ENCODE peak calls at places on chromosome 4, in six cellular contexts. One of them, this sample, is unnamed.

GRCh38 chr4:100581337-100581736 is 63.5 kb upstream of the EMCN start:
- DNase-seq in LoVo: peak
- DNase-seq in fibroblast of lung: no peak
- DNase-seq in GM03348: no peak
- DNase-seq in GM04503: no peak
- DNase-seq in ovary: no peak
- DNase-seq in this sample: no peak

GRCh38 chr4:118282692-118283091 is 70.1 kb downstream of the PRSS12 start:
- DNase-seq in LoVo: peak
- DNase-seq in fibroblast of lung: peak
- DNase-seq in GM03348: peak
- DNase-seq in GM04503: no peak
- DNase-seq in ovary: no peak
- DNase-seq in this sample: no peak

GRCh38 chr4:38691251-38692008 is 27.4 kb downstream of the KLF3 start:
- DNase-seq in LoVo: no peak
- DNase-seq in fibroblast of lung: peak
- DNase-seq in GM03348: peak
- DNase-seq in GM04503: no peak
- DNase-seq in ovary: no peak
- DNase-seq in this sample: no peak

GRCh38 chr4:181261279-181261678 is 981.9 kb upstream of the TENM3 start:
- DNase-seq in LoVo: no peak
- DNase-seq in fibroblast of lung: peak
- DNase-seq in GM03348: peak
- DNase-seq in GM04503: no peak
- DNase-seq in ovary: no peak
- DNase-seq in this sample: no peak

GRCh38 chr4:161320377-161320776 is 843.4 kb downstream of the FSTL5 start:
- DNase-seq in LoVo: peak
- DNase-seq in fibroblast of lung: peak
- DNase-seq in GM03348: no peak
- DNase-seq in GM04503: no peak
- DNase-seq in ovary: no peak
- DNase-seq in this sample: no peak

GRCh38 chr4:142274137-142274536 is 572.0 kb downstream of the INPP4B start:
- DNase-seq in LoVo: no peak
- DNase-seq in fibroblast of lung: peak
- DNase-seq in GM03348: peak
- DNase-seq in GM04503: no peak
- DNase-seq in ovary: no peak
- DNase-seq in this sample: no peak

GRCh38 chr4:159292137-159292896 is 189.4 kb downstream of the RAPGEF2 start:
- DNase-seq in LoVo: no peak
- DNase-seq in fibroblast of lung: no peak
- DNase-seq in GM03348: no peak
- DNase-seq in GM04503: no peak
- DNase-seq in ovary: no peak
- DNase-seq in this sample: no peak

GRCh38 chr4:101140228-101140627 is 207.1 kb downstream of the PPP3CA start:
- DNase-seq in LoVo: no peak
- DNase-seq in fibroblast of lung: no peak
- DNase-seq in GM03348: no peak
- DNase-seq in GM04503: no peak
- DNase-seq in ovary: no peak
- DNase-seq in this sample: no peak

GRCh38 chr4:151184523-151185458 is 85.4 kb downstream of the RPS3A start:
- DNase-seq in LoVo: peak
- DNase-seq in fibroblast of lung: peak
- DNase-seq in GM03348: peak
- DNase-seq in GM04503: no peak
- DNase-seq in ovary: no peak
- DNase-seq in this sample: no peak

GRCh38 chr4:174266416-174266815 is 17.1 kb downstream of the FBXO8 start:
- DNase-seq in LoVo: no peak
- DNase-seq in fibroblast of lung: no peak
- DNase-seq in GM03348: no peak
- DNase-seq in GM04503: no peak
- DNase-seq in ovary: no peak
- DNase-seq in this sample: no peak

GRCh38 chr4:119683518-119683917 is 54.9 kb upstream of the PDE5A start:
- DNase-seq in LoVo: no peak
- DNase-seq in fibroblast of lung: peak
- DNase-seq in GM03348: peak
- DNase-seq in GM04503: peak
- DNase-seq in ovary: no peak
- DNase-seq in this sample: no peak

GRCh38 chr4:8688041-8688907 is 95.7 kb downstream of the CPZ start:
- DNase-seq in LoVo: no peak
- DNase-seq in fibroblast of lung: no peak
- DNase-seq in GM03348: peak
- DNase-seq in GM04503: no peak
- DNase-seq in ovary: no peak
- DNase-seq in this sample: peak

GRCh38 chr4:23828779-23829178 is 61.1 kb downstream of the PPARGC1A start:
- DNase-seq in LoVo: no peak
- DNase-seq in fibroblast of lung: no peak
- DNase-seq in GM03348: no peak
- DNase-seq in GM04503: no peak
- DNase-seq in ovary: no peak
- DNase-seq in this sample: no peak

GRCh38 chr4:112113786-112114185 is 31.5 kb upstream of the FAM241A start:
- DNase-seq in LoVo: no peak
- DNase-seq in fibroblast of lung: no peak
- DNase-seq in GM03348: no peak
- DNase-seq in GM04503: no peak
- DNase-seq in ovary: no peak
- DNase-seq in this sample: no peak

GRCh38 chr4:99722006-99722405 is 64.4 kb upstream of the C4orf54 start:
- DNase-seq in LoVo: no peak
- DNase-seq in fibroblast of lung: no peak
- DNase-seq in GM03348: no peak
- DNase-seq in GM04503: no peak
- DNase-seq in ovary: no peak
- DNase-seq in this sample: no peak

GRCh38 chr4:128341634-128342033 is 54.0 kb upstream of the PGRMC2 start:
- DNase-seq in LoVo: no peak
- DNase-seq in fibroblast of lung: no peak
- DNase-seq in GM03348: no peak
- DNase-seq in GM04503: no peak
- DNase-seq in ovary: no peak
- DNase-seq in this sample: no peak

GRCh38 chr4:179225594-179225993 is 1783.4 kb upstream of the AGA start:
- DNase-seq in LoVo: no peak
- DNase-seq in fibroblast of lung: peak
- DNase-seq in GM03348: no peak
- DNase-seq in GM04503: no peak
- DNase-seq in ovary: no peak
- DNase-seq in this sample: no peak

GRCh38 chr4:84966382-84967291 is at the start of gene WDFY3:
- DNase-seq in LoVo: peak
- DNase-seq in fibroblast of lung: peak
- DNase-seq in GM03348: peak
- DNase-seq in GM04503: peak
- DNase-seq in ovary: peak
- DNase-seq in this sample: peak

GRCh38 chr4:70838972-70839536 is 636 bp downstream of the GRSF1 start:
- DNase-seq in LoVo: peak
- DNase-seq in fibroblast of lung: peak
- DNase-seq in GM03348: peak
- DNase-seq in GM04503: peak
- DNase-seq in ovary: peak
- DNase-seq in this sample: peak

GRCh38 chr4:124777007-124777406 is 64.5 kb upstream of the ANKRD50 start:
- DNase-seq in LoVo: no peak
- DNase-seq in fibroblast of lung: no peak
- DNase-seq in GM03348: no peak
- DNase-seq in GM04503: no peak
- DNase-seq in ovary: no peak
- DNase-seq in this sample: no peak